ENCODE peak calls at places on chromosomes 11 and 22, in eight cellular contexts. E, G, V, N, H, R, T and I are unnamed samples.

GRCh38 chr11:47466701-47467250 is 17.8 kb upstream of the RAPSN start:
- DNase-seq in N (peak; percentile 42), E (no peak), T (peak; percentile 43), R (no peak), V (no peak), H (no peak), G (peak; percentile 87), I (no peak)

GRCh38 chr11:2103666-2104523 is 35.3 kb downstream of the IGF2 start:
- DNase-seq in G (no peak), V (no peak), N (no peak), R (no peak), T (no peak), E (no peak), H (no peak), I (no peak)

GRCh38 chr11:79054636-79055035 is 386.2 kb downstream of the TENM4 start:
- DNase-seq in V (no peak), T (no peak), G (peak; percentile 18), N (peak; percentile 87), E (peak; percentile 41), H (no peak), R (no peak), I (no peak)

GRCh38 chr11:68878022-68878421 is 25.6 kb downstream of the MRPL21 start:
- DNase-seq in V (no peak), R (no peak), N (no peak), T (no peak), H (no peak), G (no peak), E (no peak), I (no peak)

GRCh38 chr22:32900856-32901255 is 99.4 kb downstream of the TIMP3 start:
- DNase-seq in G (no peak), T (no peak), E (no peak), H (no peak), R (no peak), V (no peak), N (no peak), I (no peak)

GRCh38 chr11:17918049-17918605 is 94.7 kb downstream of the SERGEF start:
- DNase-seq in T (no peak), H (no peak), R (no peak), N (no peak), G (no peak), E (no peak), V (no peak), I (no peak)

GRCh38 chr22:47802446-47802845 is 1040.0 kb downstream of the TBC1D22A start:
- DNase-seq in E (no peak), H (no peak), V (peak; percentile 50), G (no peak), T (no peak), N (no peak), R (no peak), I (no peak)

GRCh38 chr11:72231396-72232259 is 7.1 kb downstream of the INPPL1 start:
- DNase-seq in H (no peak), G (no peak), T (no peak), V (peak; percentile 48), E (no peak), R (no peak), N (no peak), I (no peak)

GRCh38 chr11:31327417-31327816 is 42.1 kb downstream of the DCDC1 start:
- DNase-seq in V (no peak), H (no peak), N (no peak), G (no peak), R (no peak), E (no peak), T (no peak), I (no peak)

GRCh38 chr11:2190670-2191471 is 19.3 kb upstream of the TH start:
- DNase-seq in G (no peak), E (no peak), N (no peak), R (no peak), H (no peak), V (no peak), T (no peak), I (no peak)

GRCh38 chr22:29145321-29146072 is 60.2 kb upstream of the EMID1 start:
- DNase-seq in V (peak; percentile 61), G (no peak), R (no peak), E (no peak), N (no peak), T (no peak), H (no peak), I (no peak)

GRCh38 chr11:117818036-117818858 is 6.3 kb downstream of the FXYD2 start:
- DNase-seq in N (no peak), G (peak; percentile 20), T (no peak), H (no peak), R (no peak), E (no peak), V (no peak), I (peak; percentile 86)
- TF ChIP-seq CTCF in N (no peak), G (no peak), T (no peak), H (peak; percentile 52), R (no peak), E (peak; percentile 72), V (peak; percentile 24), I (no peak)

DNA sequence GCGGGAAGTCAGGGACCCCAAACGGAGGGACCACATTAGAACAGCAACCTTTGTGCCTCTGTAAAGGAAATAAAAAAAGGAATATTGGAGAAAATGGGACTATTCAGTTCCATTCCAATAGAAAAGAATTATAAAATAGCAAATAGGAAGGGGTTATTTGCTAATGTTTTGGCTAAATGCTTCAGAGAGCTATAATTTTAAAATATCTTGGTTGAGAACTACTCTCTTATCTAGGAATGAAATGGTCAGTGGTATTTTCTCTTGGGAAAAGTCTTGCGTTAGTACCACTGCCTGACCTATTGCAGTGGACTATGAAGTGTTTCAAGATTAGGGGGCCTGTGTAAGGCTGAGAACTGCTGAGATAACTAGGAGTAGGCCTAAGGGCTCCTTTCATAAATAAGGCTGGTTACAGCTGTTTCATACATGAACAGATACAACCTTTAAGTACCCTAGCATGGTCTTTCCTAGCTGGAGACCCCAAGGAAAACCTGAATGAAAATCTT is 6.9 kb upstream of the WEE1 start:
- DNase-seq in G (peak; percentile 98), H (no peak), T (no peak), R (peak; percentile 42), E (no peak), V (no peak), N (peak; percentile 58), I (no peak)
- TF ChIP-seq CTCF in G (no peak), H (no peak), T (no peak), R (no peak), E (no peak), V (no peak), N (no peak), I (no peak)

GRCh38 chr22:45572444-45572843 is 69.8 kb downstream of the FBLN1 start:
- DNase-seq in R (no peak), N (peak; percentile 71), H (no peak), E (no peak), G (no peak), T (no peak), V (no peak), I (no peak)

GRCh38 chr22:45575607-45576272 is 73.1 kb downstream of the FBLN1 start:
- DNase-seq in G (no peak), H (no peak), N (no peak), E (no peak), V (no peak), T (no peak), R (no peak), I (no peak)

GRCh38 chr22:45576273-45576625 is 73.6 kb downstream of the FBLN1 start:
- DNase-seq in V (no peak), H (no peak), E (no peak), R (no peak), G (no peak), N (no peak), T (no peak), I (no peak)

GRCh38 chr22:45575173-45575572 is 72.5 kb downstream of the FBLN1 start:
- DNase-seq in H (no peak), E (no peak), R (no peak), G (no peak), V (no peak), N (no peak), T (no peak), I (no peak)

GRCh38 chr22:45574069-45574703 is 71.5 kb downstream of the FBLN1 start:
- DNase-seq in R (no peak), V (no peak), E (no peak), T (no peak), G (no peak), H (no peak), N (no peak), I (no peak)
- TF ChIP-seq CTCF in R (no peak), V (no peak), E (no peak), T (no peak), G (no peak), H (no peak), N (no peak), I (no peak)

DNA sequence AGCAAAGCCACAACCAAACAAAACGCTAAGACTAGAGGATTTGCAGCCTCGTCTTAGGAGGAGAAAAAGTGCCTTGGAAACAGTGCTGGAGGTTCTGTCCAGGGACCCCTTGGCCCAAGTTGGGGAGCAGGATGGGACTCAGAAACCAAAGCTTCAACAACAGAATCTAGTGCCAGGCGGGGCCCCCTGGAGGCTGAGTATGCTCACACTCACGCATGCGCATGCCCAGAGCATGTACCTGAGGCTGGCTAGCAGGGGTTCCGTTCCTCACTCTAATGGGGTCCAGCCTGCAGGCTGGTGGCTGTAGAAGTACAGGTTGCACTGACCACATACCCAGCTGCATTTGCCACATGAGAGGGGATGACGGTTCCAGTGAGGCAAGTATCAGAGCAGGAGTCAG is 568.6 kb upstream of the CADM1 start:
- DNase-seq in G (no peak), H (peak; percentile 17), N (no peak), T (no peak), V (no peak), E (no peak), R (no peak), I (peak; percentile 29)
- TF ChIP-seq CTCF in G (no peak), H (peak; percentile 63), N (no peak), T (no peak), V (peak; percentile 64), E (no peak), R (no peak), I (peak; percentile 14)

GRCh38 chr11:12792590-12792989 is 118.4 kb downstream of the TEAD1 start:
- DNase-seq in E (peak; percentile 43), H (no peak), V (no peak), N (peak; percentile 78), R (no peak), G (peak; percentile 88), T (no peak), I (no peak)
- TF ChIP-seq CTCF in E (no peak), H (no peak), V (no peak), N (no peak), R (no peak), G (no peak), T (no peak), I (no peak)

DNA sequence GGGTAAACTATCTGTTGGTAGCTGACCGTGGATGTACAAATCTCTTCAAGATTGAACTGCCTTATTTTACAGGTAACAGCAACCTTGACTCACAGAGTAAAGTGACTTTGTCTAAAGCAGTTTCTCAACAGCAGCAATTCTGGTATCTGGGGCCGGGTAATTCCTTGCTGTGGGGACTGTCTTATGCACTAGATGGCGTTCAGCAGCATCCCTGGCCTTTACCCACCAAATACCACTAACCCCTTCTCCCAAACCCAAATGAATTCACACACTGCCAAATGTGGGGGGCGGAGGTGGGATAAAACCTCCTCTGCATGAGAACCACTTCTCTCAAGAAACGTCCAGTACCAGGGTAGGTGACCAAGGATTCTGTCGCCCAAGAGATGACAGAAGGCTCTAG is 1.7 kb upstream of the INCENP start:
- DNase-seq in G (peak; percentile 25), E (no peak), V (no peak), N (no peak), R (no peak), T (no peak), H (peak; percentile 38), I (no peak)
- TF ChIP-seq CTCF in G (peak; percentile 12), E (peak; percentile 44), V (peak; percentile 49), N (no peak), R (peak; percentile 1), T (no peak), H (peak; percentile 70), I (peak; percentile 17)